ENCODE peak calls at places on chromosomes 3 and 15, in nine cellular contexts. W is Panc1, N is MCF 10A, I is endothelial cell, P is upper lobe of right lung, L is H1, G is MM.1S, Y is A549, J is fibroblast of lung. X is an unnamed sample.

GRCh38 chr3:37863949-37864822 is 2.5 kb downstream of the CTDSPL start:
- DNase-seq in W (no peak), N (peak), I (no peak), P (no peak), L (peak), G (no peak), Y (no peak), J (no peak), X (no peak)

GRCh38 chr3:59192473-59192872 is 142.6 kb upstream of the CFAP20DC start:
- DNase-seq in W (no peak), N (peak), I (no peak), P (no peak), L (no peak), G (no peak), Y (no peak), J (peak), X (no peak)

GRCh38 chr3:150006774-150007173 is 36.1 kb upstream of the PFN2 start:
- DNase-seq in W (no peak), N (no peak), I (no peak), P (no peak), L (no peak), G (no peak), Y (no peak), J (no peak), X (no peak)

GRCh38 chr3:198071602-198072285 is 111.7 kb downstream of the LMLN start:
- DNase-seq in W (peak), N (peak), I (peak), P (no peak), L (no peak), G (no peak), Y (peak), J (peak), X (peak)

GRCh38 chr3:73235768-73236167 is 174.3 kb downstream of the EBLN2 start:
- DNase-seq in W (no peak), N (no peak), I (no peak), P (no peak), L (no peak), G (no peak), Y (no peak), J (no peak), X (no peak)

GRCh38 chr3:5017953-5018531 is 38.8 kb downstream of the BHLHE40 start:
- DNase-seq in W (no peak), N (peak), I (no peak), P (peak), L (no peak), G (no peak), Y (peak), J (peak), X (no peak)

GRCh38 chr3:127342735-127343134 is 54.9 kb upstream of the PRR20G start:
- DNase-seq in W (no peak), N (no peak), I (no peak), P (no peak), L (peak), G (no peak), Y (no peak), J (no peak), X (no peak)

GRCh38 chr3:170697803-170698350 is 112.0 kb upstream of the SLC7A14 start:
- DNase-seq in W (no peak), N (no peak), I (no peak), P (no peak), L (no peak), G (no peak), Y (no peak), J (peak), X (no peak)

GRCh38 chr15:60208708-60209107 is 189.1 kb downstream of the ANXA2 start:
- DNase-seq in W (no peak), N (peak), I (no peak), P (no peak), L (no peak), G (no peak), Y (no peak), J (peak), X (no peak)

GRCh38 chr15:95169701-95170459 is 938.5 kb downstream of the MCTP2 start:
- DNase-seq in W (no peak), N (no peak), I (no peak), P (no peak), L (no peak), G (no peak), Y (no peak), J (no peak), X (no peak)

GRCh38 chr15:60740787-60741354 is 261.9 kb upstream of the ICE2 start:
- DNase-seq in W (no peak), N (peak), I (no peak), P (no peak), L (no peak), G (peak), Y (no peak), J (peak), X (no peak)

GRCh38 chr3:126127452-126127851 is 43.5 kb upstream of the SLC41A3 start:
- DNase-seq in W (no peak), N (no peak), I (no peak), P (peak), L (peak), G (no peak), Y (no peak), J (no peak), X (no peak)

GRCh38 chr3:133944181-133944580 is 48.5 kb upstream of the RAB6B start:
- DNase-seq in W (peak), N (peak), I (no peak), P (no peak), L (no peak), G (no peak), Y (peak), J (peak), X (no peak)

GRCh38 chr15:89368566-89369223 is 34.1 kb upstream of the POLG start:
- DNase-seq in W (no peak), N (no peak), I (no peak), P (no peak), L (peak), G (no peak), Y (no peak), J (no peak), X (no peak)

GRCh38 chr3:176293277-176293676 is 904.0 kb downstream of the TBL1XR1 start:
- DNase-seq in W (no peak), N (no peak), I (no peak), P (no peak), L (no peak), G (no peak), Y (no peak), J (no peak), X (no peak)

GRCh38 chr15:40389824-40390595 is 7.5 kb downstream of the KNSTRN start:
- DNase-seq in W (no peak), N (no peak), I (no peak), P (no peak), L (no peak), G (no peak), Y (no peak), J (no peak), X (no peak)

GRCh38 chr15:42710662-42711061 is 26.3 kb downstream of the CDAN1 start:
- DNase-seq in W (no peak), N (no peak), I (no peak), P (no peak), L (no peak), G (no peak), Y (no peak), J (no peak), X (no peak)

GRCh38 chr15:36914962-36915808 is 185.2 kb downstream of the MEIS2 start:
- DNase-seq in W (no peak), N (no peak), I (no peak), P (no peak), L (no peak), G (no peak), Y (no peak), J (no peak), X (no peak)

GRCh38 chr3:123036352-123037014 is 8.9 kb upstream of the SEMA5B start:
- DNase-seq in W (no peak), N (peak), I (no peak), P (no peak), L (no peak), G (no peak), Y (no peak), J (no peak), X (no peak)

GRCh38 chr3:157311633-157312365 is 124.9 kb upstream of the PTX3 start:
- DNase-seq in W (no peak), N (peak), I (no peak), P (no peak), L (no peak), G (no peak), Y (no peak), J (peak), X (no peak)

GRCh38 chr3:17841190-17841828 is 98.9 kb upstream of the TBC1D5 start:
- DNase-seq in W (peak), N (peak), I (peak), P (peak), L (peak), G (peak), Y (peak), J (peak), X (peak)

GRCh38 chr3:34570916-34571705 is 772.7 kb downstream of the PDCD6IP start:
- DNase-seq in W (no peak), N (peak), I (no peak), P (no peak), L (no peak), G (no peak), Y (no peak), J (no peak), X (no peak)
- TF ChIP-seq CTCF in W (no peak), N (no peak), I (no peak), P (no peak), L (no peak), G (no peak), Y (no peak), J (no peak), X (no peak)

DNA sequence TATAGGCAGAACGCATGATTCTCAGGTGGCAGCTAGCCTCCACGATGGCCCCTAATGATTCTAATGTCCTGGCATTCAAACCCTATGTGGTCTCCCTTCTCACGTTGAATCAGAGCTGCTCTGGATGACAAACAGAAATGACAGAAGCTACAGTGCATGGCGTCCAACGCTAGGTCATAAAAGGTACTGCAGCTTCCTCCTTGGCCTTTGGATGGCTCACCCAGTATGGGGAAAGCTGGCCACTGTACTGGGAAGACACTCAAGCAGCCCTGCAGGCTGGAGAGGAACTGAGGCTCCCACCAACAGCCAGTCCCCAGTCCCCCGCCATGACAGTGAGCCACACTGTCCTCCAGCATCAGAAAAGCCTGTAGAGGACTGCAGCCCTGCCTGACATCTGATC is 286.3 kb downstream of the FAM43A start:
- DNase-seq in W (no peak), N (no peak), I (no peak), P (no peak), L (peak), G (no peak), Y (no peak), J (no peak), X (no peak)
- TF ChIP-seq CTCF in W (no peak), N (no peak), I (no peak), P (no peak), L (no peak), G (no peak), Y (no peak), J (no peak), X (no peak)

GRCh38 chr15:32705450-32705849 is 12.4 kb upstream of the GREM1 start:
- DNase-seq in W (no peak), N (no peak), I (no peak), P (no peak), L (no peak), G (no peak), Y (no peak), J (peak), X (no peak)

GRCh38 chr15:32701863-32702262 is 15.9 kb upstream of the GREM1 start:
- DNase-seq in W (no peak), N (no peak), I (no peak), P (no peak), L (no peak), G (no peak), Y (no peak), J (peak), X (no peak)

GRCh38 chr15:32709295-32710033 is 8.3 kb upstream of the GREM1 start:
- DNase-seq in W (no peak), N (no peak), I (no peak), P (no peak), L (no peak), G (no peak), Y (no peak), J (no peak), X (no peak)

GRCh38 chr15:32704343-32705076 is 13.3 kb upstream of the GREM1 start:
- DNase-seq in W (no peak), N (no peak), I (no peak), P (no peak), L (no peak), G (no peak), Y (no peak), J (peak), X (no peak)

GRCh38 chr15:32706704-32707103 is 11.1 kb upstream of the GREM1 start:
- DNase-seq in W (no peak), N (no peak), I (no peak), P (no peak), L (no peak), G (no peak), Y (no peak), J (peak), X (no peak)
- TF ChIP-seq CTCF in W (no peak), N (no peak), I (no peak), P (no peak), L (no peak), G (no peak), Y (no peak), J (no peak), X (no peak)

GRCh38 chr3:49840371-49840770 is 16.0 kb downstream of the TRAIP start:
- DNase-seq in W (no peak), N (no peak), I (no peak), P (no peak), L (no peak), G (no peak), Y (no peak), J (no peak), X (no peak)

GRCh38 chr3:49841126-49841525 is 15.2 kb downstream of the TRAIP start:
- DNase-seq in W (peak), N (peak), I (peak), P (no peak), L (peak), G (no peak), Y (no peak), J (no peak), X (no peak)

GRCh38 chr3:49842843-49843242 is 13.5 kb downstream of the TRAIP start:
- DNase-seq in W (no peak), N (no peak), I (no peak), P (no peak), L (no peak), G (no peak), Y (no peak), J (no peak), X (no peak)

GRCh38 chr3:49841806-49842205 is 14.6 kb downstream of the TRAIP start:
- DNase-seq in W (no peak), N (no peak), I (no peak), P (no peak), L (no peak), G (no peak), Y (no peak), J (no peak), X (no peak)

DNA sequence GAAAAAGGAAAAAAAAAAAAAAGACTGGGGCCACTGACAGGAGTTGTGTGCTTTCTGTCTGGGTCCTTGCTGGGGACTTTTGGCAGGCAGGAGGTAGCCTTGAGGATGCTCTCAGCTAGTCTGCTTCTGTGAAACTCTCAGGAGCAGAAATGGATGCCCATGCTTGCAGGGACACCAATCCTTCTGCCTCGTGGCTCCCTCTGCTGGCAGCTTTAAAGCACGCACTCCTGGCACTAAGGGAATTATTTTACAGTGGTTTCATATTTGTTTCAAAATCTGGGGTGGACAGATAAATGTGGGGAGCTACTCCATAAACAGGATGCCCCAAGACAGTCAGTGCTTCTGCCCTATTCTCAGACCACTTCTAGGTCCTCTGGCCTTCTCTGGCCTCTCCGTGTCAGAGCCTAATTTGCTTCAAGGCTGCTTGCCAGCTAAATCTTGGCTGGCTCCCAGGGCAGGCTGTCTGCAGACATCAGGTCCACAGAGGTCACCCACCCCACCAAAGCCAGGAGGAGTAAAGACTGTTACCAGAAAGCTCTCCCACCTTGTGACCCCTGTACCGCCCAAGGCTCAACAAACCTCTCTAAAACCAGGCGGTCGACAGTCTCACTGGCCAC is 17.1 kb downstream of the TRAIP start:
- DNase-seq in W (peak), N (peak), I (peak), P (peak), L (peak), G (peak), Y (peak), J (peak), X (peak)
- TF ChIP-seq CTCF in W (peak), N (peak), I (peak), P (peak), L (peak), G (peak), Y (peak), J (peak), X (peak)

GRCh38 chr3:155889952-155890351 is 19.5 kb downstream of the GMPS start:
- DNase-seq in W (no peak), N (no peak), I (no peak), P (no peak), L (no peak), G (no peak), Y (no peak), J (no peak), X (no peak)
- TF ChIP-seq CTCF in W (no peak), N (no peak), I (no peak), P (no peak), L (no peak), G (no peak), Y (no peak), J (no peak), X (no peak)